ENCODE peak calls at places on chromosomes 3 and 15, in ten cellular contexts. T, H, E, O, S, P, Z, G, M and U are unnamed samples.

GRCh38 chr15:77819841-77820728 is 187.4 kb upstream of the LINGO1 start:
- DNase-seq in T (peak; percentile 5), H (peak; percentile 84), E (peak; percentile 38), O (peak; percentile 81), S (no peak), P (no peak), Z (peak; percentile 27), G (peak; percentile 76), M (no peak), U (no peak)

GRCh38 chr3:30750967-30751366 is 143.5 kb downstream of the GADL1 start:
- DNase-seq in T (no peak), H (no peak), E (no peak), O (no peak), S (no peak), P (no peak), Z (no peak), G (peak; percentile 67), M (no peak), U (no peak)

GRCh38 chr3:43180027-43180426 is 74.1 kb upstream of the POMGNT2 start:
- DNase-seq in T (peak; percentile 96), H (no peak), E (no peak), O (no peak), S (no peak), P (no peak), Z (peak; percentile 45), G (no peak), M (no peak), U (no peak)

GRCh38 chr15:57758556-57758955 is 52.0 kb downstream of the POLR2M start:
- DNase-seq in T (no peak), H (no peak), E (no peak), O (no peak), S (no peak), P (no peak), Z (no peak), G (no peak), M (no peak), U (no peak)

GRCh38 chr15:31801152-31801551 is 229.2 kb upstream of the CHRNA7 start:
- DNase-seq in T (no peak), H (no peak), E (no peak), O (peak; percentile 62), S (no peak), P (no peak), Z (no peak), G (no peak), M (no peak), U (no peak)

GRCh38 chr3:11661827-11662226 is 18.1 kb upstream of the VGLL4 start:
- DNase-seq in T (peak; percentile 63), H (no peak), E (no peak), O (no peak), S (no peak), P (no peak), Z (no peak), G (no peak), M (no peak), U (no peak)

GRCh38 chr3:127458698-127459097 is 131.8 kb downstream of the TPRA1 start:
- DNase-seq in T (peak; percentile 11), H (peak; percentile 57), E (no peak), O (no peak), S (no peak), P (no peak), Z (no peak), G (peak; percentile 91), M (no peak), U (no peak)

GRCh38 chr3:137105277-137105977 is 147.6 kb downstream of the IL20RB start:
- DNase-seq in T (peak; percentile 74), H (peak; percentile 17), E (peak; percentile 52), O (peak; percentile 35), S (no peak), P (peak; percentile 55), Z (no peak), G (peak; percentile 93), M (peak; percentile 87), U (no peak)

GRCh38 chr15:38683382-38684242 is 119.0 kb upstream of the RASGRP1 start:
- DNase-seq in T (peak; percentile 59), H (peak; percentile 35), E (peak; percentile 27), O (peak; percentile 43), S (peak; percentile 61), P (no peak), Z (peak; percentile 70), G (peak; percentile 67), M (peak; percentile 14), U (no peak)

GRCh38 chr15:39579487-39580116 is 1.3 kb upstream of the THBS1 start:
- DNase-seq in T (peak; percentile 95), H (no peak), E (peak; percentile 67), O (no peak), S (peak; percentile 75), P (peak; percentile 51), Z (peak; percentile 49), G (peak; percentile 97), M (no peak), U (peak; percentile 91)

GRCh38 chr3:12139111-12139511 is 19.6 kb downstream of the TIMP4 start:
- DNase-seq in T (peak; percentile 42), H (no peak), E (peak; percentile 29), O (peak; percentile 35), S (no peak), P (peak; percentile 56), Z (peak; percentile 34), G (peak; percentile 64), M (no peak), U (no peak)

GRCh38 chr3:126456766-126457388 is 18.8 kb downstream of the ZXDC start:
- DNase-seq in T (no peak), H (no peak), E (no peak), O (no peak), S (no peak), P (no peak), Z (no peak), G (no peak), M (no peak), U (peak; percentile 50)

GRCh38 chr15:32834156-32834555 is 116.4 kb downstream of the GREM1 start:
- DNase-seq in T (no peak), H (no peak), E (no peak), O (no peak), S (no peak), P (no peak), Z (no peak), G (no peak), M (no peak), U (no peak)

GRCh38 chr15:74367296-74367854 is at the start of gene CYP11A1:
- DNase-seq in T (no peak), H (no peak), E (no peak), O (no peak), S (no peak), P (no peak), Z (no peak), G (no peak), M (no peak), U (peak; percentile 38)

GRCh38 chr15:98953000-98953776 is 54.4 kb downstream of the PGPEP1L start:
- DNase-seq in T (no peak), H (no peak), E (no peak), O (no peak), S (no peak), P (no peak), Z (no peak), G (no peak), M (no peak), U (no peak)

GRCh38 chr3:184543848-184544512 is 17.6 kb upstream of the EPHB3 start:
- DNase-seq in T (peak; percentile 70), H (peak; percentile 72), E (peak; percentile 86), O (peak; percentile 83), S (peak; percentile 83), P (peak; percentile 76), Z (peak; percentile 80), G (peak; percentile 95), M (peak; percentile 82), U (peak; percentile 78)

GRCh38 chr3:16508242-16508575 is 5.3 kb downstream of the RFTN1 start:
- DNase-seq in T (no peak), H (no peak), E (no peak), O (peak; percentile 32), S (no peak), P (no peak), Z (no peak), G (no peak), M (no peak), U (no peak)
- TF ChIP-seq POLR2AphosphoS5 in T (no peak), H (no peak), E (no peak), O (no peak), S (no peak), P (no peak), Z (no peak), G (no peak), M (no peak), U (no peak)

GRCh38 chr3:52843881-52844280 is 9.1 kb upstream of the MUSTN1 start:
- DNase-seq in T (no peak), H (no peak), E (no peak), O (no peak), S (no peak), P (no peak), Z (no peak), G (no peak), M (no peak), U (no peak)
- H3K27ac ChIP-seq in T (no peak overlapping the region), H (no peak overlapping the region), E (no peak overlapping the region), O (no peak overlapping the region), S (peak overlapping the region; percentile 69), P (no peak overlapping the region), Z (peak overlapping the region; percentile 62), G (no peak overlapping the region), M (no peak overlapping the region), U (peak overlapping the region; percentile 79)

GRCh38 chr3:146465713-146466465 is 3.5 kb downstream of the PLSCR2 start:
- DNase-seq in T (no peak), H (no peak), E (no peak), O (no peak), S (no peak), P (no peak), Z (no peak), G (no peak), M (no peak), U (no peak)

GRCh38 chr3:146466596-146466995 is 2.8 kb downstream of the PLSCR2 start:
- DNase-seq in T (no peak), H (no peak), E (no peak), O (no peak), S (no peak), P (no peak), Z (no peak), G (no peak), M (no peak), U (no peak)

GRCh38 chr3:146464005-146464595 is 5.3 kb downstream of the PLSCR2 start:
- DNase-seq in T (no peak), H (no peak), E (no peak), O (no peak), S (no peak), P (no peak), Z (no peak), G (no peak), M (no peak), U (no peak)

GRCh38 chr3:146468234-146468931 is 978 bp downstream of the PLSCR2 start:
- DNase-seq in T (no peak), H (no peak), E (no peak), O (no peak), S (no peak), P (no peak), Z (no peak), G (no peak), M (no peak), U (no peak)

GRCh38 chr3:146464783-146465182 is 4.6 kb downstream of the PLSCR2 start:
- DNase-seq in T (no peak), H (no peak), E (no peak), O (no peak), S (no peak), P (no peak), Z (no peak), G (no peak), M (no peak), U (no peak)
- TF ChIP-seq POLR2AphosphoS5 in T (no peak), H (no peak), E (no peak), O (no peak), S (no peak), P (no peak), Z (no peak), G (no peak), M (no peak), U (no peak)

GRCh38 chr3:106825962-106826605 is 551.2 kb upstream of the CCDC54 start:
- DNase-seq in T (peak; percentile 41), H (no peak), E (no peak), O (no peak), S (no peak), P (no peak), Z (no peak), G (peak; percentile 52), M (no peak), U (no peak)
- H3K27ac ChIP-seq in T (no peak overlapping the region), H (no peak overlapping the region), E (no peak overlapping the region), O (peak overlapping the region; percentile 72), S (no peak overlapping the region), P (no peak overlapping the region), Z (no peak overlapping the region), G (peak overlapping the region; percentile 97), M (no peak overlapping the region), U (peak overlapping the region; percentile 5)